ENCODE peak calls at places on chromosomes 11 and 22, in nine cellular contexts. One of them, this sample, is unnamed. For H3K36me3, the result is how much of the 10 kb centered on the place peaks cover.

GRCh38 chr22:30340911-30341685 is 14.4 kb upstream of the TBC1D10A start:
- DNase-seq in adipocyte: no peak
- DNase-seq in sigmoid colon: peak
- DNase-seq in tibial artery: peak
- DNase-seq in IMR-90: no peak
- DNase-seq in heart left ventricle: peak
- DNase-seq in suprapubic skin: no peak
- DNase-seq in naive thymus-derived CD4-positive, alpha-beta T cell: no peak
- DNase-seq in ovary: no peak
- DNase-seq in this sample: no peak

GRCh38 chr11:113114452-113115027 is 153.3 kb downstream of the NCAM1 start:
- DNase-seq in IMR-90: peak
- DNase-seq in naive thymus-derived CD4-positive, alpha-beta T cell: no peak
- DNase-seq in suprapubic skin: no peak
- DNase-seq in adipocyte: peak
- DNase-seq in heart left ventricle: peak
- DNase-seq in sigmoid colon: peak
- DNase-seq in tibial artery: peak
- DNase-seq in ovary: peak
- DNase-seq in this sample: no peak

GRCh38 chr22:33000342-33001280 is 57.6 kb downstream of the SYN3 start:
- DNase-seq in ovary: peak
- DNase-seq in sigmoid colon: peak
- DNase-seq in IMR-90: peak
- DNase-seq in heart left ventricle: peak
- DNase-seq in adipocyte: peak
- DNase-seq in tibial artery: peak
- DNase-seq in suprapubic skin: peak
- DNase-seq in naive thymus-derived CD4-positive, alpha-beta T cell: peak
- DNase-seq in this sample: peak

GRCh38 chr11:124429599-124429998 is 4.9 kb upstream of the OR8B4 start:
- DNase-seq in suprapubic skin: no peak
- DNase-seq in ovary: no peak
- DNase-seq in heart left ventricle: no peak
- DNase-seq in tibial artery: no peak
- DNase-seq in IMR-90: no peak
- DNase-seq in adipocyte: no peak
- DNase-seq in naive thymus-derived CD4-positive, alpha-beta T cell: no peak
- DNase-seq in sigmoid colon: no peak
- DNase-seq in this sample: no peak

GRCh38 chr11:118417801-118418200 is 16.4 kb downstream of the ATP5MG start:
- DNase-seq in heart left ventricle: no peak
- DNase-seq in sigmoid colon: no peak
- DNase-seq in suprapubic skin: no peak
- DNase-seq in adipocyte: no peak
- DNase-seq in naive thymus-derived CD4-positive, alpha-beta T cell: no peak
- DNase-seq in tibial artery: no peak
- DNase-seq in IMR-90: no peak
- DNase-seq in ovary: no peak
- DNase-seq in this sample: no peak

GRCh38 chr11:108368134-108368533 is 99.2 kb downstream of the C11orf65 start:
- DNase-seq in ovary: no peak
- DNase-seq in tibial artery: no peak
- DNase-seq in naive thymus-derived CD4-positive, alpha-beta T cell: no peak
- DNase-seq in heart left ventricle: no peak
- DNase-seq in IMR-90: peak
- DNase-seq in adipocyte: no peak
- DNase-seq in suprapubic skin: no peak
- DNase-seq in sigmoid colon: no peak
- DNase-seq in this sample: no peak

GRCh38 chr22:49920859-49921258 is 2.4 kb downstream of the CRELD2 start:
- DNase-seq in naive thymus-derived CD4-positive, alpha-beta T cell: no peak
- DNase-seq in ovary: no peak
- DNase-seq in sigmoid colon: no peak
- DNase-seq in IMR-90: no peak
- DNase-seq in heart left ventricle: no peak
- DNase-seq in adipocyte: no peak
- DNase-seq in suprapubic skin: no peak
- DNase-seq in tibial artery: no peak
- DNase-seq in this sample: no peak

GRCh38 chr11:6411594-6412031 is 7.3 kb downstream of the APBB1 start:
- DNase-seq in tibial artery: no peak
- DNase-seq in adipocyte: no peak
- DNase-seq in sigmoid colon: no peak
- DNase-seq in heart left ventricle: no peak
- DNase-seq in naive thymus-derived CD4-positive, alpha-beta T cell: no peak
- DNase-seq in ovary: no peak
- DNase-seq in suprapubic skin: no peak
- DNase-seq in IMR-90: no peak
- DNase-seq in this sample: no peak

GRCh38 chr22:25282671-25283561 is 63.5 kb downstream of the CRYBB2 start:
- DNase-seq in naive thymus-derived CD4-positive, alpha-beta T cell: no peak
- DNase-seq in tibial artery: no peak
- DNase-seq in IMR-90: no peak
- DNase-seq in suprapubic skin: no peak
- DNase-seq in adipocyte: no peak
- DNase-seq in sigmoid colon: no peak
- DNase-seq in heart left ventricle: no peak
- DNase-seq in ovary: no peak
- DNase-seq in this sample: peak

GRCh38 chr11:116170526-116171120 is 602.2 kb downstream of the BUD13 start:
- DNase-seq in naive thymus-derived CD4-positive, alpha-beta T cell: no peak
- DNase-seq in adipocyte: no peak
- DNase-seq in IMR-90: no peak
- DNase-seq in sigmoid colon: no peak
- DNase-seq in heart left ventricle: no peak
- DNase-seq in tibial artery: no peak
- DNase-seq in suprapubic skin: no peak
- DNase-seq in ovary: no peak
- DNase-seq in this sample: no peak

GRCh38 chr11:77120571-77120970 is 7.5 kb upstream of the MYO7A start:
- DNase-seq in suprapubic skin: no peak
- DNase-seq in heart left ventricle: no peak
- DNase-seq in adipocyte: no peak
- DNase-seq in ovary: no peak
- DNase-seq in tibial artery: no peak
- DNase-seq in naive thymus-derived CD4-positive, alpha-beta T cell: no peak
- DNase-seq in IMR-90: no peak
- DNase-seq in sigmoid colon: no peak
- DNase-seq in this sample: no peak

GRCh38 chr11:76067099-76067498 is 139.2 kb downstream of the WNT11 start:
- DNase-seq in sigmoid colon: no peak
- DNase-seq in adipocyte: no peak
- DNase-seq in naive thymus-derived CD4-positive, alpha-beta T cell: no peak
- DNase-seq in heart left ventricle: no peak
- DNase-seq in ovary: no peak
- DNase-seq in IMR-90: peak
- DNase-seq in suprapubic skin: no peak
- DNase-seq in tibial artery: no peak
- DNase-seq in this sample: no peak

GRCh38 chr22:36571991-36572390 is 43.0 kb upstream of the EIF3D start:
- DNase-seq in suprapubic skin: no peak
- DNase-seq in naive thymus-derived CD4-positive, alpha-beta T cell: no peak
- DNase-seq in heart left ventricle: no peak
- DNase-seq in tibial artery: no peak
- DNase-seq in sigmoid colon: no peak
- DNase-seq in IMR-90: no peak
- DNase-seq in ovary: no peak
- DNase-seq in adipocyte: no peak
- DNase-seq in this sample: no peak

GRCh38 chr11:122046846-122047245 is 69.2 kb downstream of the BLID start:
- DNase-seq in IMR-90: peak
- DNase-seq in tibial artery: no peak
- DNase-seq in suprapubic skin: no peak
- DNase-seq in naive thymus-derived CD4-positive, alpha-beta T cell: no peak
- DNase-seq in adipocyte: no peak
- DNase-seq in sigmoid colon: no peak
- DNase-seq in heart left ventricle: no peak
- DNase-seq in ovary: no peak
- DNase-seq in this sample: no peak

GRCh38 chr11:80156062-80156461 is 715.2 kb upstream of the TENM4 start:
- DNase-seq in heart left ventricle: no peak
- DNase-seq in naive thymus-derived CD4-positive, alpha-beta T cell: no peak
- DNase-seq in suprapubic skin: no peak
- DNase-seq in IMR-90: no peak
- DNase-seq in tibial artery: no peak
- DNase-seq in adipocyte: no peak
- DNase-seq in ovary: no peak
- DNase-seq in sigmoid colon: no peak
- DNase-seq in this sample: no peak

GRCh38 chr11:114132944-114133394 is 73.5 kb downstream of the ZBTB16 start:
- DNase-seq in adipocyte: no peak
- DNase-seq in naive thymus-derived CD4-positive, alpha-beta T cell: no peak
- DNase-seq in ovary: no peak
- DNase-seq in heart left ventricle: no peak
- DNase-seq in suprapubic skin: no peak
- DNase-seq in sigmoid colon: peak
- DNase-seq in tibial artery: peak
- DNase-seq in IMR-90: no peak
- DNase-seq in this sample: no peak

GRCh38 chr11:68543594-68543993 is 83.0 kb downstream of the PPP6R3 start:
- DNase-seq in naive thymus-derived CD4-positive, alpha-beta T cell: no peak
- DNase-seq in IMR-90: no peak
- DNase-seq in tibial artery: no peak
- DNase-seq in sigmoid colon: no peak
- DNase-seq in suprapubic skin: no peak
- DNase-seq in heart left ventricle: no peak
- DNase-seq in adipocyte: no peak
- DNase-seq in ovary: no peak
- DNase-seq in this sample: no peak
- H3K36me3 ChIP-seq in naive thymus-derived CD4-positive, alpha-beta T cell: under half
- H3K36me3 ChIP-seq in IMR-90: under half
- H3K36me3 ChIP-seq in tibial artery: under half
- H3K36me3 ChIP-seq in sigmoid colon: under half
- H3K36me3 ChIP-seq in suprapubic skin: under half
- H3K36me3 ChIP-seq in heart left ventricle: under half
- H3K36me3 ChIP-seq in adipocyte: under half
- H3K36me3 ChIP-seq in ovary: under half
- H3K36me3 ChIP-seq in this sample: under half

GRCh38 chr22:17597217-17597616 is 31.3 kb downstream of the ATP6V1E1 start:
- DNase-seq in tibial artery: no peak
- DNase-seq in adipocyte: peak
- DNase-seq in IMR-90: peak
- DNase-seq in suprapubic skin: no peak
- DNase-seq in ovary: no peak
- DNase-seq in sigmoid colon: no peak
- DNase-seq in heart left ventricle: no peak
- DNase-seq in naive thymus-derived CD4-positive, alpha-beta T cell: no peak
- DNase-seq in this sample: no peak
- H3K36me3 ChIP-seq in tibial artery: half or more
- H3K36me3 ChIP-seq in adipocyte: half or more
- H3K36me3 ChIP-seq in IMR-90: half or more
- H3K36me3 ChIP-seq in suprapubic skin: half or more
- H3K36me3 ChIP-seq in ovary: under half
- H3K36me3 ChIP-seq in sigmoid colon: under half
- H3K36me3 ChIP-seq in heart left ventricle: half or more
- H3K36me3 ChIP-seq in naive thymus-derived CD4-positive, alpha-beta T cell: under half
- H3K36me3 ChIP-seq in this sample: under half

DNA sequence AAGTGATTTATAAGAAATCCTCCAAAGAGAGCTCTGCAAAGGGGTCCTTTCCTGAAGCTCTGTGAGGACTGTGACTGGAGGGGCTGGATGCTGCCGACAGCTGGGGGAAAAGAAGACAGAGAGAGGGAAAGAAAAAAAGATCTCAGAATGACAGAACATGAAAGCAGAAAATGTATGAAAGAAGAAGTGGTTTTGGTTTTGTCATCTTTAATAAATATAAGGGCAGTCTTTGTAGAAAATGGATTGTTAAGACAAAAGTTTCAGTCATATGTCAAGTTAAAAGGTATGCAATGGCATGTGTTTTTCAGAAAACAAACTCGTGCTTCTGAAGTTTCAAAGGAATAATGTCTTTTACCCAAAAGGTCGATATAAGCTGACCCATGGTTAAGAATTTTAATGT is 105.5 kb downstream of the CCDC83 start:
- DNase-seq in sigmoid colon: no peak
- DNase-seq in adipocyte: no peak
- DNase-seq in suprapubic skin: no peak
- DNase-seq in ovary: no peak
- DNase-seq in IMR-90: no peak
- DNase-seq in naive thymus-derived CD4-positive, alpha-beta T cell: no peak
- DNase-seq in heart left ventricle: no peak
- DNase-seq in tibial artery: no peak
- DNase-seq in this sample: no peak
- H3K36me3 ChIP-seq in sigmoid colon: under half
- H3K36me3 ChIP-seq in adipocyte: half or more
- H3K36me3 ChIP-seq in suprapubic skin: half or more
- H3K36me3 ChIP-seq in ovary: under half
- H3K36me3 ChIP-seq in IMR-90: under half
- H3K36me3 ChIP-seq in naive thymus-derived CD4-positive, alpha-beta T cell: under half
- H3K36me3 ChIP-seq in heart left ventricle: under half
- H3K36me3 ChIP-seq in tibial artery: half or more
- H3K36me3 ChIP-seq in this sample: under half

GRCh38 chr11:60078742-60079141 is 9.7 kb upstream of the MS4A2 start:
- DNase-seq in ovary: no peak
- DNase-seq in sigmoid colon: no peak
- DNase-seq in naive thymus-derived CD4-positive, alpha-beta T cell: no peak
- DNase-seq in tibial artery: no peak
- DNase-seq in IMR-90: no peak
- DNase-seq in adipocyte: no peak
- DNase-seq in suprapubic skin: no peak
- DNase-seq in heart left ventricle: no peak
- DNase-seq in this sample: no peak

GRCh38 chr11:60078021-60078420 is 10.4 kb upstream of the MS4A2 start:
- DNase-seq in suprapubic skin: no peak
- DNase-seq in IMR-90: no peak
- DNase-seq in adipocyte: no peak
- DNase-seq in sigmoid colon: no peak
- DNase-seq in heart left ventricle: no peak
- DNase-seq in tibial artery: no peak
- DNase-seq in naive thymus-derived CD4-positive, alpha-beta T cell: no peak
- DNase-seq in ovary: no peak
- DNase-seq in this sample: no peak

GRCh38 chr11:60080523-60080922 is 7.9 kb upstream of the MS4A2 start:
- DNase-seq in adipocyte: no peak
- DNase-seq in tibial artery: no peak
- DNase-seq in sigmoid colon: no peak
- DNase-seq in heart left ventricle: no peak
- DNase-seq in naive thymus-derived CD4-positive, alpha-beta T cell: no peak
- DNase-seq in ovary: no peak
- DNase-seq in suprapubic skin: no peak
- DNase-seq in IMR-90: no peak
- DNase-seq in this sample: no peak

DNA sequence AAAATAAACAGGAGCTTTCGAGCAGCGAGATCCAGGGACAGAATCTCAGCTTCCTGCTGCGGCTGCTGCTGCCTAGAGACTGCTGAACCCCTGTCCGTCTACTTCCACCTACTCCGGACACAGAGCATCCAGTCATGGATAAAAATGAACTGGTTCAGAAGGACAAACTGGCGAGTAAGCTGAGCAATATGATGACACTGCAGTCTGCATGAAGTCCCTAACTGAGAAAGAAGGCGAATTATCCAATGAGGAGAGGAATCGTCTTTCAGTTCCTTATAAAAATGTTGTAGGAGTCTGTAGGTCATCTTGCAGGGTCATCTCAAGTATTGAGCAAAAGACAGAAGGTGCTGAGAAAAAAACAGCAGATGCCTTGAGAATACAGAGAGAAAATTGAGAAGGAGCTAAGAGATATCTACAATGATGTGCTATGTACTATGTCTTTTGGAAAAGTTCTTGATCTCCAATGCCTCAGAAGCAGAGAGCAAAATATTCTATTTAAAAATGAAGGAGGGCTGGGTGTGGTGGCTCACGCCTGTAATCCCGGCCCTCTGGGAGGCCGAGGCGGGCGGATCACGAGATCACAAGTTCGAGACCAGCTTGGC is 11.1 kb upstream of the MS4A2 start:
- DNase-seq in suprapubic skin: no peak
- DNase-seq in IMR-90: no peak
- DNase-seq in sigmoid colon: no peak
- DNase-seq in tibial artery: no peak
- DNase-seq in naive thymus-derived CD4-positive, alpha-beta T cell: no peak
- DNase-seq in heart left ventricle: no peak
- DNase-seq in ovary: no peak
- DNase-seq in adipocyte: no peak
- DNase-seq in this sample: no peak
- H3K36me3 ChIP-seq in suprapubic skin: under half
- H3K36me3 ChIP-seq in IMR-90: under half
- H3K36me3 ChIP-seq in sigmoid colon: under half
- H3K36me3 ChIP-seq in tibial artery: under half
- H3K36me3 ChIP-seq in naive thymus-derived CD4-positive, alpha-beta T cell: under half
- H3K36me3 ChIP-seq in heart left ventricle: under half
- H3K36me3 ChIP-seq in ovary: under half
- H3K36me3 ChIP-seq in adipocyte: under half
- H3K36me3 ChIP-seq in this sample: under half

This sample was measured in iPS DF 6.9.